ENCODE peak calls at places on chromosomes 5 and 9, in eight cellular contexts. T is Kasumi-1, J is GM12891, L is amygdala, F is NCI-H1436 treated with DMSO at 0.1 percent for 48 hours, C is RCC 7860, P is heart right ventricle, E is GM20000. X is an unnamed sample.

GRCh38 chr5:61496406-61497307 is 164.6 kb downstream of the ZSWIM6 start:
- DNase-seq in P (no peak), C (no peak), T (no peak), J (no peak), F (peak; percentile 88), L (peak; percentile 17), E (no peak), X (no peak)

GRCh38 chr5:431001-431710 is 11.8 kb upstream of the EXOC3 start:
- DNase-seq in F (no peak), P (no peak), E (peak; percentile 89), C (no peak), T (peak; percentile 48), J (peak; percentile 64), L (no peak), X (no peak)

GRCh38 chr9:93299418-93300174 is 115.7 kb downstream of the WNK2 start:
- DNase-seq in T (no peak), F (no peak), L (no peak), E (peak; percentile 18), J (no peak), P (no peak), C (no peak), X (no peak)

GRCh38 chr5:82924990-82925385 is 152.2 kb downstream of the TMEM167A start:
- DNase-seq in T (no peak), F (no peak), C (no peak), P (no peak), L (no peak), J (no peak), E (no peak), X (no peak)

GRCh38 chr5:172559004-172559932 is 81.8 kb upstream of the NEURL1B start:
- DNase-seq in L (no peak), E (no peak), J (no peak), F (no peak), C (peak; percentile 60), P (peak; percentile 80), T (no peak), X (no peak)

GRCh38 chr5:29122306-29122705 is 2071.2 kb upstream of the CDH6 start:
- DNase-seq in P (no peak), T (no peak), L (no peak), J (no peak), E (no peak), F (no peak), C (no peak), X (no peak)

GRCh38 chr5:170411100-170411499 is 21.9 kb upstream of the KCNMB1 start:
- DNase-seq in E (peak; percentile 38), F (no peak), C (no peak), T (no peak), P (no peak), L (no peak), J (no peak), X (no peak)

GRCh38 chr5:56167522-56167921 is 65.6 kb downstream of the ANKRD55 start:
- DNase-seq in T (no peak), F (no peak), E (no peak), J (no peak), P (no peak), L (no peak), C (no peak), X (no peak)

GRCh38 chr5:175388531-175388930 is 55.5 kb downstream of the DRD1 start:
- DNase-seq in C (no peak), T (no peak), J (no peak), E (no peak), P (no peak), L (no peak), F (no peak), X (no peak)

GRCh38 chr5:448061-448765 is 5.2 kb downstream of the EXOC3 start:
- DNase-seq in T (peak; percentile 96), F (no peak), P (no peak), E (no peak), C (no peak), L (peak; percentile 65), J (no peak), X (no peak)

GRCh38 chr5:127417534-127417933 is 99.9 kb upstream of the PRRC1 start:
- DNase-seq in P (peak; percentile 14), E (no peak), F (no peak), T (no peak), J (no peak), L (no peak), C (no peak), X (no peak)

GRCh38 chr5:55134053-55134722 is 25.8 kb upstream of the GPX8 start:
- DNase-seq in P (no peak), J (no peak), F (no peak), T (no peak), C (no peak), L (no peak), E (no peak), X (no peak)

GRCh38 chr5:103224118-103224893 is 34.3 kb upstream of the MACIR start:
- DNase-seq in P (peak; percentile 29), J (no peak), E (peak; percentile 21), F (no peak), T (peak; percentile 89), L (no peak), C (peak; percentile 41), X (peak; percentile 32)

GRCh38 chr5:181198905-181199519 is 6.0 kb downstream of the TRIM7 start:
- DNase-seq in T (no peak), E (peak; percentile 72), C (no peak), P (no peak), F (no peak), J (no peak), L (no peak), X (no peak)

GRCh38 chr9:96086936-96087582 is 211.6 kb downstream of the ERCC6L2 start:
- DNase-seq in L (no peak), E (no peak), J (no peak), P (no peak), C (no peak), T (no peak), F (no peak), X (no peak)